ENCODE peak calls at places on chromosomes 16 and 17, in five cellular contexts. One of them, this sample, is unnamed.

GRCh38 chr17:14918540-14918939 is 346.6 kb downstream of the PMP22 start:
- DNase-seq in K562: no peak
- DNase-seq in HCT116: no peak
- DNase-seq in HepG2: no peak
- DNase-seq in GM12878: no peak
- DNase-seq in this sample: no peak

GRCh38 chr17:64778367-64779290 is 116.5 kb upstream of the SMURF2 start:
- DNase-seq in HCT116: no peak
- DNase-seq in GM12878: no peak
- DNase-seq in K562: no peak
- DNase-seq in HepG2: no peak
- DNase-seq in this sample: peak

GRCh38 chr17:68656666-68657065 is 55.5 kb upstream of the FAM20A start:
- DNase-seq in GM12878: no peak
- DNase-seq in K562: no peak
- DNase-seq in HCT116: no peak
- DNase-seq in HepG2: no peak
- DNase-seq in this sample: no peak

GRCh38 chr16:84724619-84725307 is 25.0 kb downstream of the USP10 start:
- DNase-seq in K562: no peak
- DNase-seq in GM12878: no peak
- DNase-seq in HCT116: no peak
- DNase-seq in HepG2: no peak
- DNase-seq in this sample: no peak

GRCh38 chr16:12300946-12301500 is 324.5 kb downstream of the SNX29 start:
- DNase-seq in HCT116: no peak
- DNase-seq in GM12878: no peak
- DNase-seq in HepG2: no peak
- DNase-seq in K562: no peak
- DNase-seq in this sample: no peak

GRCh38 chr16:82738699-82739098 is 111.9 kb downstream of the CDH13 start:
- DNase-seq in K562: no peak
- DNase-seq in GM12878: no peak
- DNase-seq in HepG2: no peak
- DNase-seq in HCT116: no peak
- DNase-seq in this sample: no peak

GRCh38 chr16:80693553-80693952 is 110.8 kb downstream of the CDYL2 start:
- DNase-seq in HepG2: no peak
- DNase-seq in GM12878: no peak
- DNase-seq in K562: no peak
- DNase-seq in HCT116: no peak
- DNase-seq in this sample: no peak

GRCh38 chr17:78924481-78925151 is 571 bp downstream of the TIMP2 start:
- DNase-seq in HCT116: no peak
- DNase-seq in HepG2: no peak
- DNase-seq in K562: no peak
- DNase-seq in GM12878: no peak
- DNase-seq in this sample: no peak

GRCh38 chr16:11053916-11054460 is 109.6 kb downstream of the CLEC16A start:
- DNase-seq in K562: no peak
- DNase-seq in HCT116: no peak
- DNase-seq in HepG2: no peak
- DNase-seq in GM12878: no peak
- DNase-seq in this sample: no peak

GRCh38 chr16:65042966-65043365 is 78.9 kb downstream of the CDH11 start:
- DNase-seq in HCT116: no peak
- DNase-seq in GM12878: no peak
- DNase-seq in HepG2: no peak
- DNase-seq in K562: no peak
- DNase-seq in this sample: no peak

GRCh38 chr16:65049679-65050078 is 72.2 kb downstream of the CDH11 start:
- DNase-seq in HCT116: no peak
- DNase-seq in HepG2: no peak
- DNase-seq in GM12878: no peak
- DNase-seq in K562: no peak
- DNase-seq in this sample: no peak

DNA sequence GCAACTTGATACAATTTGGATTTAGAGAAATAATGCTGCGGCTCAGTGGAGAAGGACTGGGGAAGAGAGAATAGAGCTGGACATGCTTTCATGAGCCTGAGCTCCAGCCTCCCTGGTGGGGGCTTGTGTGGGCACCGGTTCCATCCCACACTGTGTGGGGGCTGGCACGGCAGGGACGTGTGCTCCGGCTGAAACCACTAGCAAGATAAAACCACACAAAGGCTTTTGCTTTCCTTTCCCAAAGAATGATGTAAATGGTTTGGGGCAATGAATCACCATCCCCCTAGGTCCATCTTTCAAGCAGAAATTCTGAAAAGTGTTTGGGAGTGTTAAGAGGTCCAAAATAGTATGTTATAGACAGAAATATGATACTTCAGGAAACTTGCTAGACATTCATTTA is 77.0 kb downstream of the CDH11 start:
- DNase-seq in HepG2: no peak
- DNase-seq in HCT116: no peak
- DNase-seq in K562: no peak
- DNase-seq in GM12878: no peak
- DNase-seq in this sample: no peak
- TF ChIP-seq SIN3A in HepG2: no peak
- TF ChIP-seq SIN3A in HCT116: no peak
- TF ChIP-seq SIN3A in K562: no peak
- TF ChIP-seq SIN3A in GM12878: no peak
- TF ChIP-seq SIN3A in this sample: no peak

DNA sequence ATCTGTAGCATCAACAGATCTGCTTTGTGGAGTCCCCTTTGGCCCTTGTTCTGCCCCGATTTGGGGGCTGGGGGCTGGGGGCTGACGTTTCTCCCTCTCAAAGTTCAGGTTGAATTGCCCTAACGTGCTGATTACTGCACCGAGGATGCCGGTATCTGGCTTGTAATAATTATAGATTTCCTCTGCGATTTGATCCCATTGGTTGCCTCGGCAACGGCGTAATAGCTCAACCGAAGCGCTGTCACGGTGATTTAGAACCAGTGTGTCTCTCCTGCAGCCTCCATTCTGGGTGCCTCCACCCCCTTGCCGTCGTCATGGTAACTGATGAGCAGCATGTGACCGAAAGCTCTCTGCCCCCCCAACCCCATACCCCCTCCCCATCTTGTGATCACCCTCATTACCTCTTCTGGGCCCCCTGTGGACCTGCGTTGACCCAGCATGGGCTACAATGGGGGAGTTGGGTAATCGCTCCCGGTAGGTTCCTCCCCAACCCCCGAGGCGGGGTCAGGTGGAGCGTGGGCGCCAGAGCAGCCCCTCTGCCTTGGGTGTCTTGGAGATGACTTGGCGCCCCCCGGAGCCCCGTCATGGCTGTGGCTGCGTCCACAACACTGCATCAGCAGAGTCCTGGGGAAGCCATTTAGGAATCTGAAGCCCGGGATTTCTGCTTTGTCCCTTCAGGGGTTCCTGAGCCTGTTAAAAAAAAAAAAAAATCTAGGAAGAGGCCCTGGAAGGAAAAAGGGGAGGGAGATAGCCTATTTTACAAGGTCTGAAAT is 38.4 kb downstream of the ABAT start:
- DNase-seq in K562: no peak
- DNase-seq in HCT116: no peak
- DNase-seq in HepG2: no peak
- DNase-seq in GM12878: no peak
- DNase-seq in this sample: no peak
- TF ChIP-seq SRF in K562: no peak
- TF ChIP-seq SRF in HCT116: no peak
- TF ChIP-seq SRF in HepG2: no peak
- TF ChIP-seq SRF in GM12878: no peak
- TF ChIP-seq SRF in this sample: no peak

GRCh38 chr16:65121870-65122723 is at the start of gene CDH11:
- DNase-seq in HepG2: no peak
- DNase-seq in GM12878: no peak
- DNase-seq in HCT116: no peak
- DNase-seq in K562: no peak
- DNase-seq in this sample: no peak
- TF ChIP-seq SIN3A in HepG2: no peak
- TF ChIP-seq SIN3A in GM12878: no peak
- TF ChIP-seq SIN3A in HCT116: no peak
- TF ChIP-seq SIN3A in K562: no peak
- TF ChIP-seq SIN3A in this sample: no peak

GRCh38 chr16:67100569-67101300 is 9.0 kb upstream of the PHAF1 start:
- DNase-seq in GM12878: no peak
- DNase-seq in HepG2: no peak
- DNase-seq in K562: no peak
- DNase-seq in HCT116: no peak
- DNase-seq in this sample: no peak

GRCh38 chr16:67101683-67102082 is 8.1 kb upstream of the PHAF1 start:
- DNase-seq in K562: no peak
- DNase-seq in HepG2: no peak
- DNase-seq in GM12878: no peak
- DNase-seq in HCT116: no peak
- DNase-seq in this sample: no peak

GRCh38 chr16:67098599-67098998 is 11.1 kb upstream of the PHAF1 start:
- DNase-seq in HepG2: no peak
- DNase-seq in HCT116: no peak
- DNase-seq in K562: no peak
- DNase-seq in GM12878: no peak
- DNase-seq in this sample: no peak

GRCh38 chr16:67104061-67104460 is 5.7 kb upstream of the PHAF1 start:
- DNase-seq in GM12878: no peak
- DNase-seq in K562: no peak
- DNase-seq in HCT116: no peak
- DNase-seq in HepG2: peak
- DNase-seq in this sample: peak

DNA sequence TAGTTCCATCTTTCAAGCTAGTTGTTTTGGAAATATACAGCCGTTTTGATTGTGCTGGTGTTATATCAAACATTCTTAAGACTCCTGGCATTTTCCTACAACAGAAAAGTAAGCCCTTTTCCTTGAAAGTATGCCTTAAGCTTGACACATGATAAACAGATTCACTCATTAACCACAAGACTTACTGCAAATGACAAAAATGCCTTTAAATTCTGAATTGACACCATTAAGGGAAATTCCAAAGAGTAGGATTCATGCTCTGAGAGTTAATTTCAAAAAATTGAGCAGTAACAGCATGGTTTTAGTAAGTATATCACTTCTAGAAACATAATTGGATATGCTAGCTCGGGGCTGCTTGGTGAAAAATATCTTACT is 8.5 kb upstream of the PHAF1 start:
- DNase-seq in HCT116: no peak
- DNase-seq in GM12878: no peak
- DNase-seq in K562: no peak
- DNase-seq in HepG2: no peak
- DNase-seq in this sample: no peak
- TF ChIP-seq SRF in HCT116: no peak
- TF ChIP-seq SRF in GM12878: no peak
- TF ChIP-seq SRF in K562: no peak
- TF ChIP-seq SRF in HepG2: no peak
- TF ChIP-seq SRF in this sample: no peak